ENCODE peak calls at places on chromosomes 12 and 14, in six cellular contexts. M, A, I, B, E and K are unnamed samples.

GRCh38 chr12:3727354-3727753 is 25.6 kb downstream of the CRACR2A start:
- DNase-seq in M (no peak), A (no peak), I (no peak), B (no peak), E (no peak), K (no peak)

GRCh38 chr12:72271401-72271740 is 799 bp upstream of the TRHDE start:
- DNase-seq in M (no peak), A (peak), I (no peak), B (no peak), E (no peak), K (no peak)

GRCh38 chr14:53295985-53296582 is 143.0 kb upstream of the DDHD1 start:
- DNase-seq in M (no peak), A (peak), I (peak), B (no peak), E (no peak), K (no peak)

GRCh38 chr14:94575730-94576585 is 5.3 kb upstream of the SERPINA5 start:
- DNase-seq in M (no peak), A (no peak), I (no peak), B (no peak), E (no peak), K (no peak)

GRCh38 chr12:130185455-130186100 is 23.3 kb downstream of the FZD10 start:
- DNase-seq in M (no peak), A (no peak), I (no peak), B (no peak), E (no peak), K (no peak)

GRCh38 chr12:123905319-123905925 is 67.2 kb downstream of the CCDC92 start:
- DNase-seq in M (peak), A (peak), I (peak), B (peak), E (no peak), K (peak)

GRCh38 chr14:64705406-64706118 is 1.3 kb downstream of the PLEKHG3 start:
- DNase-seq in M (no peak), A (no peak), I (peak), B (no peak), E (no peak), K (no peak)

GRCh38 chr14:96762650-96763049 is 34.5 kb upstream of the VRK1 start:
- DNase-seq in M (no peak), A (peak), I (peak), B (no peak), E (no peak), K (peak)

GRCh38 chr14:76603713-76604112 is 157.6 kb upstream of the VASH1 start:
- DNase-seq in M (no peak), A (no peak), I (no peak), B (no peak), E (no peak), K (no peak)

GRCh38 chr12:89129471-89129870 is 222.8 kb downstream of the DUSP6 start:
- DNase-seq in M (no peak), A (no peak), I (no peak), B (no peak), E (no peak), K (no peak)

GRCh38 chr14:85234626-85235025 is 295.3 kb upstream of the FLRT2 start:
- DNase-seq in M (no peak), A (no peak), I (no peak), B (no peak), E (no peak), K (no peak)

GRCh38 chr12:69688496-69689427 is 10.3 kb downstream of the BEST3 start:
- DNase-seq in M (no peak), A (no peak), I (no peak), B (peak), E (peak), K (no peak)

GRCh38 chr14:103561381-103562134 is 899 bp downstream of the BAG5 start:
- DNase-seq in M (no peak), A (peak), I (peak), B (no peak), E (no peak), K (peak)